ENCODE peak calls at places on chromosomes 3 and 15, in seven cellular contexts. W, C, X, D, I, Y and Z are unnamed samples.

GRCh38 chr15:73994912-73995622 is 551 bp downstream of the PML start:
- DNase-seq in W (no peak), C (peak; percentile 41), X (no peak), D (peak; percentile 81), I (peak; percentile 28), Y (no peak), Z (no peak)

GRCh38 chr3:126545544-126545943 is 13.2 kb downstream of the C3orf22 start:
- DNase-seq in W (no peak), C (no peak), X (no peak), D (no peak), I (no peak), Y (no peak), Z (no peak)

GRCh38 chr3:66326340-66326739 is 105.5 kb downstream of the SLC25A26 start:
- DNase-seq in W (no peak), C (peak; percentile 35), X (no peak), D (no peak), I (no peak), Y (no peak), Z (no peak)

GRCh38 chr3:3141939-3142338 is 15.2 kb downstream of the TRNT1 start:
- DNase-seq in W (no peak), C (no peak), X (no peak), D (no peak), I (no peak), Y (no peak), Z (no peak)

GRCh38 chr3:125163739-125164601 is 48.6 kb downstream of the SLC12A8 start:
- DNase-seq in W (no peak), C (no peak), X (no peak), D (peak; percentile 51), I (no peak), Y (no peak), Z (peak; percentile 76)

GRCh38 chr15:88238618-88239430 is 17.7 kb downstream of the NTRK3 start:
- DNase-seq in W (peak; percentile 90), C (no peak), X (no peak), D (no peak), I (peak; percentile 85), Y (no peak), Z (peak; percentile 99)

GRCh38 chr3:8278448-8278847 is 223.2 kb upstream of the LMCD1 start:
- DNase-seq in W (no peak), C (no peak), X (no peak), D (peak; percentile 30), I (no peak), Y (no peak), Z (peak; percentile 66)

GRCh38 chr3:127984241-127984975 is 67.8 kb upstream of the SEC61A1 start:
- DNase-seq in W (no peak), C (no peak), X (no peak), D (no peak), I (peak; percentile 54), Y (no peak), Z (no peak)

GRCh38 chr3:119098620-119099222 is 47.2 kb upstream of the TEX55 start:
- DNase-seq in W (peak; percentile 24), C (peak; percentile 66), X (no peak), D (peak; percentile 35), I (peak; percentile 40), Y (peak; percentile 24), Z (peak; percentile 68)

GRCh38 chr15:32855942-32856341 is 138.1 kb downstream of the GREM1 start:
- DNase-seq in W (peak; percentile 98), C (no peak), X (no peak), D (no peak), I (peak; percentile 100), Y (no peak), Z (peak; percentile 93)

GRCh38 chr15:88954431-88955277 is 41.5 kb upstream of the MFGE8 start:
- DNase-seq in W (no peak), C (peak; percentile 52), X (no peak), D (peak; percentile 75), I (peak; percentile 69), Y (peak; percentile 44), Z (peak; percentile 20)

GRCh38 chr3:172622916-172623700 is 87.8 kb downstream of the NCEH1 start:
- DNase-seq in W (peak; percentile 20), C (peak; percentile 45), X (no peak), D (peak; percentile 42), I (no peak), Y (peak; percentile 16), Z (peak; percentile 56)

GRCh38 chr15:57769266-57769665 is 62.8 kb downstream of the POLR2M start:
- DNase-seq in W (no peak), C (peak; percentile 39), X (no peak), D (peak; percentile 10), I (peak; percentile 83), Y (peak; percentile 34), Z (no peak)

GRCh38 chr3:52270252-52270754 is 8.1 kb downstream of the WDR82 start:
- DNase-seq in W (no peak), C (no peak), X (no peak), D (no peak), I (peak; percentile 57), Y (no peak), Z (no peak)

GRCh38 chr15:65097651-65098263 is 17.2 kb downstream of the UBAP1L start:
- DNase-seq in W (no peak), C (no peak), X (no peak), D (no peak), I (no peak), Y (no peak), Z (no peak)

GRCh38 chr3:46981932-46982471 is 2.5 kb downstream of the NBEAL2 start:
- DNase-seq in W (no peak), C (peak; percentile 78), X (no peak), D (no peak), I (no peak), Y (no peak), Z (no peak)

GRCh38 chr3:103083848-103084631 is 649.2 kb downstream of the ZPLD1 start:
- DNase-seq in W (no peak), C (no peak), X (no peak), D (no peak), I (no peak), Y (no peak), Z (no peak)

GRCh38 chr3:58526124-58526957 is 10.6 kb downstream of the ACOX2 start:
- DNase-seq in W (peak; percentile 42), C (no peak), X (no peak), D (peak; percentile 90), I (peak; percentile 90), Y (no peak), Z (peak; percentile 79)

GRCh38 chr3:10334461-10334860 is 13.5 kb upstream of the SEC13 start:
- DNase-seq in W (no peak), C (no peak), X (no peak), D (no peak), I (peak; percentile 62), Y (no peak), Z (no peak)

GRCh38 chr3:112718516-112718915 is 77.6 kb upstream of the CCDC80 start:
- DNase-seq in W (no peak), C (no peak), X (no peak), D (no peak), I (no peak), Y (no peak), Z (no peak)

GRCh38 chr15:40928975-40929729 is at the start of gene DLL4:
- DNase-seq in W (no peak), C (peak; percentile 83), X (no peak), D (peak; percentile 88), I (peak; percentile 27), Y (peak; percentile 82), Z (peak; percentile 73)

GRCh38 chr15:101179341-101180153 is 72.3 kb downstream of the CHSY1 start:
- DNase-seq in W (no peak), C (no peak), X (no peak), D (no peak), I (peak; percentile 95), Y (no peak), Z (no peak)

GRCh38 chr3:119184808-119185690 is 11.7 kb downstream of the UPK1B start:
- DNase-seq in W (peak; percentile 10), C (no peak), X (no peak), D (no peak), I (peak; percentile 81), Y (no peak), Z (no peak)

GRCh38 chr3:197953325-197953724 is 3.3 kb downstream of the RPL35A start:
- DNase-seq in W (no peak), C (no peak), X (no peak), D (peak; percentile 11), I (no peak), Y (no peak), Z (peak; percentile 65)

GRCh38 chr3:58560771-58561311 is 16.4 kb downstream of the FAM107A start:
- DNase-seq in W (peak; percentile 33), C (peak; percentile 88), X (no peak), D (peak; percentile 42), I (peak; percentile 99), Y (no peak), Z (peak; percentile 56)

GRCh38 chr3:144821583-144821982 is 850.0 kb downstream of the DIPK2A start:
- DNase-seq in W (no peak), C (no peak), X (no peak), D (no peak), I (peak; percentile 68), Y (no peak), Z (no peak)

GRCh38 chr15:63094495-63094931 is 27.1 kb upstream of the LACTB start:
- DNase-seq in W (no peak), C (no peak), X (no peak), D (no peak), I (peak; percentile 85), Y (no peak), Z (no peak)

GRCh38 chr3:141371882-141372281 is 3.6 kb downstream of the ZBTB38 start:
- DNase-seq in W (no peak), C (no peak), X (no peak), D (no peak), I (no peak), Y (no peak), Z (no peak)

GRCh38 chr3:124037332-124037731 is 45.4 kb upstream of the ROPN1 start:
- DNase-seq in W (no peak), C (no peak), X (no peak), D (no peak), I (no peak), Y (no peak), Z (no peak)